ENCODE peak calls at places on chromosomes 11 and 22, in four cellular contexts. One of them, this sample, is unnamed.
A peak's percentile ranks its signal among the peaks of the same experiment; 100 is the strongest.

GRCh38 chr11:34063061-34063795 is 11.7 kb downstream of the CAPRIN1 start:
- DNase-seq in fibroblast of mammary gland: no peak
- DNase-seq in AG04450: no peak
- DNase-seq in lung: no peak
- DNase-seq in this sample: no peak

GRCh38 chr22:22599248-22599647 is 40.2 kb upstream of the PRAME start:
- DNase-seq in fibroblast of mammary gland: no peak
- DNase-seq in AG04450: no peak
- DNase-seq in lung: no peak
- DNase-seq in this sample: no peak

GRCh38 chr11:79287952-79288351 is 152.9 kb downstream of the TENM4 start:
- DNase-seq in fibroblast of mammary gland: no peak
- DNase-seq in AG04450: no peak
- DNase-seq in lung: no peak
- DNase-seq in this sample: no peak

GRCh38 chr11:27995082-27995481 is 112.9 kb downstream of the KIF18A start:
- DNase-seq in fibroblast of mammary gland: peak; percentile 64
- DNase-seq in AG04450: no peak
- DNase-seq in lung: no peak
- DNase-seq in this sample: no peak

GRCh38 chr11:70731670-70732492 is 333.6 kb downstream of the CTTN start:
- DNase-seq in fibroblast of mammary gland: no peak
- DNase-seq in AG04450: no peak
- DNase-seq in lung: no peak
- DNase-seq in this sample: no peak

GRCh38 chr22:46845281-46846153 is 83.1 kb downstream of the TBC1D22A start:
- DNase-seq in fibroblast of mammary gland: peak; percentile 68
- DNase-seq in AG04450: no peak
- DNase-seq in lung: no peak
- DNase-seq in this sample: no peak

GRCh38 chr11:1151366-1152315 is 6.1 kb upstream of the MUC5AC start:
- DNase-seq in fibroblast of mammary gland: no peak
- DNase-seq in AG04450: no peak
- DNase-seq in lung: no peak
- DNase-seq in this sample: no peak

GRCh38 chr11:62752994-62753735 is 795 bp downstream of the ZBTB3 start:
- DNase-seq in fibroblast of mammary gland: no peak
- DNase-seq in AG04450: no peak
- DNase-seq in lung: no peak
- DNase-seq in this sample: no peak

GRCh38 chr11:44760917-44761545 is 34.3 kb downstream of the TSPAN18 start:
- DNase-seq in fibroblast of mammary gland: peak; percentile 88
- DNase-seq in AG04450: peak; percentile 52
- DNase-seq in lung: no peak
- DNase-seq in this sample: no peak

GRCh38 chr11:61967924-61968757 is 707 bp upstream of the FTH1 start:
- DNase-seq in fibroblast of mammary gland: no peak
- DNase-seq in AG04450: no peak
- DNase-seq in lung: peak; percentile 55
- DNase-seq in this sample: peak; percentile 73

GRCh38 chr11:91946397-91947090 is 278.1 kb upstream of the FAT3 start:
- DNase-seq in fibroblast of mammary gland: peak; percentile 33
- DNase-seq in AG04450: no peak
- DNase-seq in lung: no peak
- DNase-seq in this sample: no peak

GRCh38 chr22:45644714-45645113 is 26.9 kb upstream of the ATXN10 start:
- DNase-seq in fibroblast of mammary gland: no peak
- DNase-seq in AG04450: no peak
- DNase-seq in lung: no peak
- DNase-seq in this sample: no peak

GRCh38 chr22:21865041-21865440 is 2.4 kb downstream of the MAPK1 start:
- DNase-seq in fibroblast of mammary gland: peak; percentile 91
- DNase-seq in AG04450: peak; percentile 65
- DNase-seq in lung: peak; percentile 42
- DNase-seq in this sample: no peak

GRCh38 chr22:48500481-48501230 is 1327.0 kb downstream of the BRD1 start:
- DNase-seq in fibroblast of mammary gland: no peak
- DNase-seq in AG04450: no peak
- DNase-seq in lung: no peak
- DNase-seq in this sample: no peak

GRCh38 chr22:48498526-48499331 is 1328.9 kb downstream of the BRD1 start:
- DNase-seq in fibroblast of mammary gland: no peak
- DNase-seq in AG04450: no peak
- DNase-seq in lung: no peak
- DNase-seq in this sample: no peak

GRCh38 chr22:48499456-48500425 is 1327.9 kb downstream of the BRD1 start:
- DNase-seq in fibroblast of mammary gland: no peak
- DNase-seq in AG04450: no peak
- DNase-seq in lung: no peak
- DNase-seq in this sample: no peak

GRCh38 chr22:48503035-48503625 is 1324.5 kb downstream of the BRD1 start:
- DNase-seq in fibroblast of mammary gland: no peak
- DNase-seq in AG04450: no peak
- DNase-seq in lung: no peak
- DNase-seq in this sample: no peak

DNA sequence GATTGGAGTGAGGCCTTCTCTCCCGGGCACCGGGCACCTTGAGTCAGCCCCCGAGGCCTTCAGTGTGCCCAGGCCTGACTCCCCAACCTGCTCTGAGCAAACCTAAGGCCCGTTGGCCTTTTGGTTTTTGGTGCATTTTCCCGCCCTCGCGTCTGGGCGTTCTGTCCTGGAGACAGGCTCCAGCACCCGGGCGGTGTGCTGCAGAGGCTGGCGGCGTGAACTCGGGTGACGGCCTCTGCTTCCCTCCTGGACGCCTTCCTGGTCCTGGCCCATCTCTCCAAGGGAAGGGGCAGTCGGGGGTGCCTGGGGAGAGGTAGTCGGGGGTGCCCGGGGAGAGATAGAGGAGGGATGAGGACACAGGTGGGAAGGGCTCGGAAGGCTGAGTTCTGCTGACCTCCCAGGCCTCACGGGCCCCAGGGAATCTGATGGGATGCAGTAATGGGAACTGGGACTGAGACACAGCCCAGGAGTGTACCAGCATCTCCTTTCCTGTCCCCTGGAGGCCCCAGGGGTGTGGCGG is 1326.4 kb downstream of the BRD1 start:
- DNase-seq in fibroblast of mammary gland: no peak
- DNase-seq in AG04450: no peak
- DNase-seq in lung: no peak
- DNase-seq in this sample: no peak
- TF ChIP-seq CTCF in fibroblast of mammary gland: no peak
- TF ChIP-seq CTCF in AG04450: no peak
- TF ChIP-seq CTCF in lung: no peak
- TF ChIP-seq CTCF in this sample: no peak

DNA sequence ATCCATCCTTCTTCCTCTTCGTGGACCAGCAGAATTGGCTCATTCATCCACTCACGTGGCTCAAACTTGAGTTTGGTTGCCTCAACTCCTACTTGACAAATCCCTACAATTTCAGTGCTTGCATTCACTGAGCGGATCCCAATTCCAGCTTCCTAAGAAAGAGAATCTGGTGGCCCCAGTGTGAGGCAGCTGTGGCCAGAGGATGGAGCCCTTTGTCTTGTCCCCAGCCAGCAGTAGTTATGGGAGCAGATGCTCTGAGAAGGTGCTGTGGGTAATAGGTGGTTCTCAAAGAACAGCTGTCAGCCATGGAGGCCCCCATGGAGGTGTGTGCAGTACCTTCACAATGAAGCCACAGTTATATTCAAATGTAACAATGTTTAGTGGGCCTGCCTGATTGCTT is 39.3 kb downstream of the KREMEN1 start:
- DNase-seq in fibroblast of mammary gland: no peak
- DNase-seq in AG04450: no peak
- DNase-seq in lung: no peak
- DNase-seq in this sample: no peak
- TF ChIP-seq CTCF in fibroblast of mammary gland: no peak
- TF ChIP-seq CTCF in AG04450: no peak
- TF ChIP-seq CTCF in lung: no peak
- TF ChIP-seq CTCF in this sample: peak; percentile 4

DNA sequence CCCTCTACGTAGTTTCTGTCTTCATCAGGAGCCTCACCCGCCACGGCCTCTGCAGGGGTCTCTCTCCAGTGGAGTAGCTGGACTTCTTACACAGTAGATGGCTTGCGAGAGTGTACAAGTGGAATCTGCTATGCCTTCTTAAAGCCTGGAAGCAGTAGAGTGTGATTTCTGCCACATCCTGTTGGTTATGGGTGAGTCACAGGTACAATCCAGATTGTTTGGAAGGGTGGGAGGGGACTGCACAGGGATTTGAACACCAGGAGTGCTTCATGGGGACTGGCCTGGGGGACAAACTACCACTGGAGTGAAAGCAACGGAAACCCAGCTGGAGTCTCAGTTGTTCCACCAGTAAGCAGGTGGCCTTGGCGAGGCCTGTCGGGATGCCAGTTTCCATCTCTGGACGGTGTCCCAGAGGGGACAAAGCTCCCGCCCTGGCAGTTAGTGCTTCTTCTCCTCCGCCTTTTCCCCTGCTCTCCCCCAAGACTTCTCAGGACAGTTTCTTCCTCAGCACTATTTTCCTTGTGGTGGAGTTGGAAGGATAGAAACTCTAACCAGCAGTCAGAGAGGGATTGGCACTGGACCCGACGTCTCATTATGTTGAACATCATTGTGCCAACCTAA is 85.0 kb upstream of the RCN1 start:
- DNase-seq in fibroblast of mammary gland: peak; percentile 39
- DNase-seq in AG04450: no peak
- DNase-seq in lung: no peak
- DNase-seq in this sample: no peak
- TF ChIP-seq CTCF in fibroblast of mammary gland: no peak
- TF ChIP-seq CTCF in AG04450: no peak
- TF ChIP-seq CTCF in lung: no peak
- TF ChIP-seq CTCF in this sample: no peak

GRCh38 chr11:36456136-36456535 is 53.9 kb downstream of the TRAF6 start:
- DNase-seq in fibroblast of mammary gland: peak; percentile 66
- DNase-seq in AG04450: no peak
- DNase-seq in lung: no peak
- DNase-seq in this sample: no peak
- TF ChIP-seq CTCF in fibroblast of mammary gland: no peak
- TF ChIP-seq CTCF in AG04450: no peak
- TF ChIP-seq CTCF in lung: no peak
- TF ChIP-seq CTCF in this sample: no peak

This sample was measured in GM20000.